ENCODE peak calls at places on chromosomes 11 and 22, in four cellular contexts. Q is sigmoid colon, I is cardiac muscle cell, Z is tibial artery. G is an unnamed sample.

GRCh38 chr11:70552167-70552435 is 153.8 kb downstream of the CTTN start:
- DNase-seq in Q (no peak), Z (no peak), I (no peak), G (no peak)

GRCh38 chr11:117221775-117222517 is 9.9 kb downstream of the PCSK7 start:
- DNase-seq in Q (peak; percentile 92), I (peak; percentile 85), Z (peak; percentile 94), G (peak; percentile 27)

GRCh38 chr11:32774081-32774480 is 20.4 kb downstream of the CCDC73 start:
- DNase-seq in I (no peak), Z (no peak), Q (no peak), G (no peak)

GRCh38 chr22:29799217-29799680 is 32.1 kb downstream of the UQCR10 start:
- DNase-seq in Q (peak; percentile 94), I (peak; percentile 97), Z (peak; percentile 96), G (peak; percentile 90)

GRCh38 chr22:30192427-30192826 is 54.1 kb downstream of the LIF start:
- DNase-seq in Q (no peak), Z (no peak), I (no peak), G (no peak)

GRCh38 chr11:19918302-19919049 is 205.8 kb downstream of the NAV2 start:
- DNase-seq in I (peak; percentile 67), Z (no peak), Q (no peak), G (no peak)

GRCh38 chr11:14409891-14410290 is 50.9 kb upstream of the RRAS2 start:
- DNase-seq in Q (no peak), Z (no peak), I (no peak), G (no peak)

GRCh38 chr22:27992294-27993165 is 73.5 kb upstream of the PITPNB start:
- DNase-seq in I (no peak), Z (peak; percentile 59), Q (peak; percentile 60), G (no peak)

GRCh38 chr11:43987384-43988039 is 45.1 kb downstream of the C11orf96 start:
- DNase-seq in Q (peak; percentile 96), I (peak; percentile 98), Z (peak; percentile 97), G (no peak)

DNA sequence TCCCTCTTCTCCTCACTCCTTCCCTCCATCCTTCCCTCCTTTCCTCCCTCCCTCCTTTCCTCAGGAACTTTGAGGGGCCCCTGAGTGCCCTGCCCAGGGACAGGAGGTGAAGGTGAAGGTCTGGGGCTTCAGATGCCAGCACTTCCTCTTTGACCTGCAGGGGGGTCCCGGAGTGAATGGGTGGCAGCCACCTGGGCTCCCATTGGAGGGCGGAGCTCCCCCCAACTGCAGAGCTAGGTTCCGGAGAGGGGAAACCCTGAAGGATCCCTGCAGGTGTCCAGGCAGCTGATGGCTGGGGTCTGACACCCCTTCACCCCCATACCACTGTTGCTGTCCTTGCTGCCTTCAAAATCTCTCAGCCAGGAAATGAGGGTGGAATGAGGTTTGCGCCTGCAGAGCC is 1131.3 kb downstream of the BRD1 start:
- DNase-seq in I (no peak), Q (no peak), Z (no peak), G (no peak)
- H3K9me3 ChIP-seq in I (no peaks in the 10 kb centered on the region), Q (no peaks in the 10 kb centered on the region), Z (no peaks in the 10 kb centered on the region), G (peaks cover 4% of the 10 kb centered on the region)

DNA sequence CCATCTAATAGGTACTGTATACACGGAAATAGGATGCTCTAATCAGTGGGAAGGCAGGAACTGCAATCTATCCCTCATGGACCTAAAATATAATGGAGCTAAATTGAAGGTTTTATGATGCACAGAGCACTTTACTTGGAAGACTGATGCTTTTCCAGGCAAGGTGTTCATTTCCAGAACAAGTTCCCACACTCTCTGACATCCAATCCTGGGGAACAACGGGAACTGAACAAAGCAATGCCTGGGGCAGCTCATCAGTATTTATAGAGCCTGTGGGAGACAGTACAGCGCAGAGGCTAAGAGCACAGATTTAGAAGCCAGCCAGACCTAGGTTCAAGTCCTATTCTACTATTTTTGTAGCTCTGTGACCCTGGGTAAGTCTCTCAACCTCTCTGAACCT is 78.5 kb downstream of the TENM4 start:
- DNase-seq in Z (no peak), Q (no peak), I (no peak), G (no peak)
- H3K4me1 ChIP-seq in Z (no peaks in the 10 kb centered on the region), Q (no peaks in the 10 kb centered on the region), I (no peaks in the 10 kb centered on the region), G (peaks cover 13% of the 10 kb centered on the region)

DNA sequence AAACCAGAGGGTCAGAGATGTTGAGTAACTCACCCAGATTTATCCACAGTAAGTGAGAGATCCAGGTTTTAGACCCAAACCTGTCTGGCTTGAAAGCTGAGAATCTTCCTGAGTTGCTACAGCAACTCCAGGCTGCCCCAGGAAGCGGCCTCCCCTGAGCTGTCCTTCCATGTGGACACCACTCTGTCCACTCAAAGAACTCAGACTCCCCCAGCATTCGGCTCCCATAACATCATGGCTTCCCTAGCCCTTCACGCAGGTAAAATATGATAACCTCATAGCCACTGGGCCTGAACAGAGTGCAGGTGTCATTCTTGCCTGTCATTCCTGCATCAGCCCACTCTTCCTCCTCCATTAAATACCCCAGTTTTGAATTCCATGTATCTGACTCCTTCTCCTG is 657.8 kb downstream of the TBC1D22A start:
- DNase-seq in Z (no peak), Q (no peak), I (no peak), G (no peak)
- H3K9me3 ChIP-seq in Z (no peaks in the 10 kb centered on the region), Q (no peaks in the 10 kb centered on the region), I (no peaks in the 10 kb centered on the region), G (no peaks in the 10 kb centered on the region)

GRCh38 chr11:45087761-45088160 is 58.7 kb upstream of the PRDM11 start:
- DNase-seq in Z (no peak), I (no peak), Q (no peak), G (no peak)

GRCh38 chr11:45090607-45091006 is 55.8 kb upstream of the PRDM11 start:
- DNase-seq in I (no peak), Z (no peak), Q (no peak), G (no peak)

GRCh38 chr11:45089845-45090499 is 56.5 kb upstream of the PRDM11 start:
- DNase-seq in Q (no peak), Z (no peak), I (peak; percentile 72), G (no peak)

GRCh38 chr11:45087301-45087700 is 59.1 kb upstream of the PRDM11 start:
- DNase-seq in Z (no peak), Q (no peak), I (no peak), G (no peak)

GRCh38 chr11:45089251-45089650 is 57.2 kb upstream of the PRDM11 start:
- DNase-seq in I (peak; percentile 99), Q (peak; percentile 94), Z (peak; percentile 96), G (no peak)
- H3K4me1 ChIP-seq in I (peaks cover 11% of the 10 kb centered on the region), Q (no peaks in the 10 kb centered on the region), Z (peaks cover 38% of the 10 kb centered on the region), G (peaks cover 27% of the 10 kb centered on the region)

GRCh38 chr11:73113426-73113825 is 28.7 kb downstream of the FCHSD2 start:
- DNase-seq in I (no peak), Z (no peak), Q (no peak), G (no peak)

GRCh38 chr11:73114835-73115220 is 27.3 kb downstream of the FCHSD2 start:
- DNase-seq in Q (no peak), I (no peak), Z (no peak), G (no peak)

DNA sequence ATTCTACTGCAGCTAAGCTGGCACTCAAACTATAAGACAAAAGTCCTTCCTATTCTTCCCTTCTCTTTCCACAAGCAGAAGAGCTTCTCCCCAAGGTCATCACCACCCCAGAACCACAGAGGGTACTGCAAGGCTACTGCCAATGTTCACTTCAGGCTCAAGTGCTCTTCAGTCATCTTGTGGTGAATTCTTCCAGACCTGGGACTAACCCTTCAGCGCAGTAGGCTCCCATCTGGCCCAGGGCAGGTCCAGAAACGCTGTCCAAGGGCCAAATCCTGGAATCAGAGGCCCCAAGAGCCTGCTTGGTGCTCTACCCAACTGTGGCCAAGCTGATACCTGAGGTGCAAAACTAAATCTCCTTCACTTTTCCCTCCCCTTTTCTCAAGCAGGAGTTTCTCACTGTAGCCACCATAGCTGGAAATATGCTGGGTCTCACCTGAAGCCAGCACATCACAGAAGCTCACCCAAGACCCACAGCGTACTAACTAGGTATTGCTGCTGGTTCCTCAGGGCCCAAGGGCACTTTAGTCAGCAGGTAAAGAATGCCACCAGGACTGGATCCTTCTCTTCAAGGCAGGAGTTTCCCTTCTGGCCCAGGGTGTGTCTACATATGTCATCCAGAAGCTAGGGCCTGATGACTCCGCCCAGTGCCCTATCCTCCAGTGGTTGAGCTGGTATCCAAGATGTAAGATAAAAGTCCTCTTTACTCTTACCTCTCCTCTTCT is 27.8 kb downstream of the FCHSD2 start:
- DNase-seq in Z (no peak), I (no peak), Q (no peak), G (no peak)
- H3K9me3 ChIP-seq in Z (no peaks in the 10 kb centered on the region), I (no peaks in the 10 kb centered on the region), Q (no peaks in the 10 kb centered on the region), G (no peaks in the 10 kb centered on the region)

GRCh38 chr22:44449061-44449682 is 48.9 kb downstream of the RTL6 start:
- DNase-seq in Z (peak; percentile 45), Q (no peak), I (peak; percentile 88), G (no peak)
- H3K4me1 ChIP-seq in Z (no peaks in the 10 kb centered on the region), Q (no peaks in the 10 kb centered on the region), I (no peaks in the 10 kb centered on the region), G (peaks cover 16% of the 10 kb centered on the region)

GRCh38 chr22:48456449-48456848 is 1371.2 kb downstream of the BRD1 start:
- DNase-seq in Q (no peak), Z (peak; percentile 2), I (no peak), G (no peak)
- H3K9me3 ChIP-seq in Q (no peaks in the 10 kb centered on the region), Z (no peaks in the 10 kb centered on the region), I (no peaks in the 10 kb centered on the region), G (peaks cover 3% of the 10 kb centered on the region)

G was measured in RWPE2.